ENCODE peak calls at places on chromosomes 2 and 18, in five cellular contexts. S, L, Y, Q and R are unnamed samples.

GRCh38 chr18:37529863-37530262 is 35.7 kb downstream of the CELF4 start:
- DNase-seq in S (no peak), L (no peak), Y (no peak), Q (no peak), R (no peak)

GRCh38 chr18:48326901-48327675 is 82.1 kb downstream of the ZBTB7C start:
- DNase-seq in S (no peak), L (no peak), Y (no peak), Q (no peak), R (no peak)

GRCh38 chr2:68172990-68173715 is 15.5 kb downstream of the PNO1 start:
- DNase-seq in S (no peak), L (no peak), Y (no peak), Q (no peak), R (no peak)

GRCh38 chr2:20653695-20654306 is 2.9 kb upstream of the HS1BP3 start:
- DNase-seq in S (no peak), L (no peak), Y (no peak), Q (no peak), R (no peak)

GRCh38 chr2:196219686-196220085 is 48.3 kb upstream of the STK17B start:
- DNase-seq in S (no peak), L (no peak), Y (no peak), Q (no peak), R (no peak)

GRCh38 chr2:158999458-158999857 is 31.0 kb downstream of the TANC1 start:
- DNase-seq in S (no peak), L (no peak), Y (no peak), Q (no peak), R (no peak)

GRCh38 chr2:222408684-222409083 is 15.7 kb upstream of the SGPP2 start:
- DNase-seq in S (no peak), L (no peak), Y (no peak), Q (no peak), R (no peak)

GRCh38 chr2:118801154-118801553 is 46.3 kb downstream of the EN1 start:
- DNase-seq in S (no peak), L (no peak), Y (no peak), Q (no peak), R (no peak)

GRCh38 chr2:139721454-139721995 is 941.3 kb upstream of the NXPH2 start:
- DNase-seq in S (no peak), L (no peak), Y (no peak), Q (no peak), R (no peak)

GRCh38 chr18:48983793-48984437 is 33.1 kb upstream of the SMAD7 start:
- DNase-seq in S (no peak), L (peak), Y (no peak), Q (no peak), R (no peak)

GRCh38 chr2:59959944-59960343 is 593.5 kb downstream of the BCL11A start:
- DNase-seq in S (no peak), L (no peak), Y (no peak), Q (no peak), R (no peak)

GRCh38 chr2:181077128-181077709 is 96.8 kb downstream of the UBE2E3 start:
- DNase-seq in S (peak), L (no peak), Y (no peak), Q (no peak), R (no peak)

GRCh38 chr2:72142743-72143440 is 4.8 kb downstream of the CYP26B1 start:
- DNase-seq in S (no peak), L (peak), Y (no peak), Q (no peak), R (no peak)